ENCODE peak calls at places on chromosomes 1 and 21, in ten cellular contexts. One of them, this sample, is unnamed.

GRCh38 chr21:46180778-46181391 is 3.4 kb downstream of the SPATC1L start:
- DNase-seq in lower leg skin: no peak
- DNase-seq in adrenal gland: no peak
- DNase-seq in stomach: no peak
- DNase-seq in uterus: no peak
- DNase-seq in sigmoid colon: peak; percentile 60
- DNase-seq in K562: no peak
- DNase-seq in GM12878: no peak
- DNase-seq in heart left ventricle: no peak
- DNase-seq in ovary: peak; percentile 38
- DNase-seq in this sample: no peak

GRCh38 chr1:10903826-10904225 is 107.4 kb upstream of the CASZ1 start:
- DNase-seq in lower leg skin: no peak
- DNase-seq in adrenal gland: no peak
- DNase-seq in stomach: no peak
- DNase-seq in uterus: no peak
- DNase-seq in sigmoid colon: no peak
- DNase-seq in K562: no peak
- DNase-seq in GM12878: no peak
- DNase-seq in heart left ventricle: no peak
- DNase-seq in ovary: no peak
- DNase-seq in this sample: no peak

GRCh38 chr1:17089496-17089895 is 29.8 kb downstream of the PADI2 start:
- DNase-seq in lower leg skin: peak; percentile 15
- DNase-seq in adrenal gland: no peak
- DNase-seq in stomach: no peak
- DNase-seq in uterus: no peak
- DNase-seq in sigmoid colon: no peak
- DNase-seq in K562: no peak
- DNase-seq in GM12878: no peak
- DNase-seq in heart left ventricle: no peak
- DNase-seq in ovary: no peak
- DNase-seq in this sample: no peak

GRCh38 chr1:91036894-91037829 is 15.3 kb upstream of the ZNF644 start:
- DNase-seq in lower leg skin: no peak
- DNase-seq in adrenal gland: no peak
- DNase-seq in stomach: no peak
- DNase-seq in uterus: no peak
- DNase-seq in sigmoid colon: no peak
- DNase-seq in K562: no peak
- DNase-seq in GM12878: no peak
- DNase-seq in heart left ventricle: no peak
- DNase-seq in ovary: no peak
- DNase-seq in this sample: no peak

GRCh38 chr1:185996211-185996610 is 262.0 kb downstream of the HMCN1 start:
- DNase-seq in lower leg skin: peak; percentile 14
- DNase-seq in adrenal gland: peak; percentile 53
- DNase-seq in stomach: no peak
- DNase-seq in uterus: no peak
- DNase-seq in sigmoid colon: no peak
- DNase-seq in K562: no peak
- DNase-seq in GM12878: no peak
- DNase-seq in heart left ventricle: peak; percentile 65
- DNase-seq in ovary: no peak
- DNase-seq in this sample: no peak

GRCh38 chr1:219331424-219331823 is 157.7 kb downstream of the LYPLAL1 start:
- DNase-seq in lower leg skin: no peak
- DNase-seq in adrenal gland: no peak
- DNase-seq in stomach: no peak
- DNase-seq in uterus: no peak
- DNase-seq in sigmoid colon: no peak
- DNase-seq in K562: no peak
- DNase-seq in GM12878: no peak
- DNase-seq in heart left ventricle: no peak
- DNase-seq in ovary: no peak
- DNase-seq in this sample: no peak

GRCh38 chr1:173267453-173267945 is 60.4 kb upstream of the TNFSF4 start:
- DNase-seq in lower leg skin: no peak
- DNase-seq in adrenal gland: no peak
- DNase-seq in stomach: no peak
- DNase-seq in uterus: no peak
- DNase-seq in sigmoid colon: no peak
- DNase-seq in K562: no peak
- DNase-seq in GM12878: peak; percentile 16
- DNase-seq in heart left ventricle: no peak
- DNase-seq in ovary: no peak
- DNase-seq in this sample: no peak

GRCh38 chr1:75991497-75992114 is 59.4 kb upstream of the ASB17 start:
- DNase-seq in lower leg skin: peak; percentile 78
- DNase-seq in adrenal gland: peak; percentile 92
- DNase-seq in stomach: peak; percentile 95
- DNase-seq in uterus: peak; percentile 82
- DNase-seq in sigmoid colon: peak; percentile 94
- DNase-seq in K562: peak; percentile 79
- DNase-seq in GM12878: no peak
- DNase-seq in heart left ventricle: peak; percentile 86
- DNase-seq in ovary: peak; percentile 85
- DNase-seq in this sample: peak; percentile 42

DNA sequence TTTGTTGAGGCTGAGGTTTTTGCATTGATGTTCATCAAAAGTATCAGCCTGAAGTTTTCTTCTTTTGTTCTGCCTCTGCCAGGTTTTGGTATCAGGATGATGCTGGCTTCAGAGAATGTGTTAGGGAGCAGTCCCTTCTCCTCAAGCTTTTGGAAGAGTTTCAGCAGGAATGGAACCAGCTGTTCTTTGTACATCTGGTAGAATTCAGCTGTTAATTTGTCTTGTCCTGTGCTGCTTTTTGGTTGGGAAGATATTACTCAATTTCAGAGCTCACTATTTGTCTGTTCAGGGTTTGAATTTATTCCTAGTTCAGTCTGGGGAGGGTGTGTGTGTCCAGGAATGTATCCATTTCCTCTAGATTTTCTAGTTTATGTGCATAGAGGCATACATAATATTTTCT is 12.8 kb downstream of the ZNF678 start:
- DNase-seq in lower leg skin: no peak
- DNase-seq in adrenal gland: no peak
- DNase-seq in stomach: no peak
- DNase-seq in uterus: no peak
- DNase-seq in sigmoid colon: no peak
- DNase-seq in K562: no peak
- DNase-seq in GM12878: no peak
- DNase-seq in heart left ventricle: no peak
- DNase-seq in ovary: no peak
- DNase-seq in this sample: no peak
- TF ChIP-seq POLR2A in lower leg skin: no peak
- TF ChIP-seq POLR2A in adrenal gland: no peak
- TF ChIP-seq POLR2A in stomach: no peak
- TF ChIP-seq POLR2A in uterus: no peak
- TF ChIP-seq POLR2A in sigmoid colon: no peak
- TF ChIP-seq POLR2A in K562: no peak
- TF ChIP-seq POLR2A in GM12878: no peak
- TF ChIP-seq POLR2A in heart left ventricle: no peak
- TF ChIP-seq POLR2A in ovary: no peak
- TF ChIP-seq POLR2A in this sample: no peak

GRCh38 chr1:64471218-64471719 is 1.3 kb downstream of the CACHD1 start:
- DNase-seq in lower leg skin: peak; percentile 35
- DNase-seq in adrenal gland: peak; percentile 77
- DNase-seq in stomach: peak; percentile 43
- DNase-seq in uterus: peak; percentile 55
- DNase-seq in sigmoid colon: peak; percentile 66
- DNase-seq in K562: no peak
- DNase-seq in GM12878: no peak
- DNase-seq in heart left ventricle: peak; percentile 29
- DNase-seq in ovary: peak; percentile 64
- DNase-seq in this sample: no peak

GRCh38 chr1:64469121-64469520 is 808 bp upstream of the CACHD1 start:
- DNase-seq in lower leg skin: no peak
- DNase-seq in adrenal gland: no peak
- DNase-seq in stomach: peak; percentile 63
- DNase-seq in uterus: no peak
- DNase-seq in sigmoid colon: no peak
- DNase-seq in K562: no peak
- DNase-seq in GM12878: no peak
- DNase-seq in heart left ventricle: no peak
- DNase-seq in ovary: no peak
- DNase-seq in this sample: no peak

GRCh38 chr1:64469614-64469976 is 334 bp upstream of the CACHD1 start:
- DNase-seq in lower leg skin: no peak
- DNase-seq in adrenal gland: no peak
- DNase-seq in stomach: peak; percentile 28
- DNase-seq in uterus: no peak
- DNase-seq in sigmoid colon: peak; percentile 71
- DNase-seq in K562: no peak
- DNase-seq in GM12878: no peak
- DNase-seq in heart left ventricle: no peak
- DNase-seq in ovary: no peak
- DNase-seq in this sample: peak; percentile 32

GRCh38 chr1:64470670-64471217 is 815 bp downstream of the CACHD1 start:
- DNase-seq in lower leg skin: no peak
- DNase-seq in adrenal gland: peak; percentile 45
- DNase-seq in stomach: peak; percentile 32
- DNase-seq in uterus: peak; percentile 46
- DNase-seq in sigmoid colon: peak; percentile 71
- DNase-seq in K562: no peak
- DNase-seq in GM12878: no peak
- DNase-seq in heart left ventricle: peak; percentile 33
- DNase-seq in ovary: peak; percentile 61
- DNase-seq in this sample: peak; percentile 39

GRCh38 chr1:64469977-64470669 is at the start of gene CACHD1:
- DNase-seq in lower leg skin: peak; percentile 79
- DNase-seq in adrenal gland: peak; percentile 88
- DNase-seq in stomach: peak; percentile 83
- DNase-seq in uterus: peak; percentile 84
- DNase-seq in sigmoid colon: peak; percentile 88
- DNase-seq in K562: no peak
- DNase-seq in GM12878: no peak
- DNase-seq in heart left ventricle: peak; percentile 80
- DNase-seq in ovary: peak; percentile 87
- DNase-seq in this sample: peak; percentile 79
- TF ChIP-seq POLR2A in lower leg skin: no peak
- TF ChIP-seq POLR2A in adrenal gland: no peak
- TF ChIP-seq POLR2A in stomach: no peak
- TF ChIP-seq POLR2A in uterus: peak; percentile 50
- TF ChIP-seq POLR2A in sigmoid colon: no peak
- TF ChIP-seq POLR2A in K562: no peak
- TF ChIP-seq POLR2A in GM12878: no peak
- TF ChIP-seq POLR2A in heart left ventricle: peak; percentile 62
- TF ChIP-seq POLR2A in ovary: no peak
- TF ChIP-seq POLR2A in this sample: peak; percentile 80

DNA sequence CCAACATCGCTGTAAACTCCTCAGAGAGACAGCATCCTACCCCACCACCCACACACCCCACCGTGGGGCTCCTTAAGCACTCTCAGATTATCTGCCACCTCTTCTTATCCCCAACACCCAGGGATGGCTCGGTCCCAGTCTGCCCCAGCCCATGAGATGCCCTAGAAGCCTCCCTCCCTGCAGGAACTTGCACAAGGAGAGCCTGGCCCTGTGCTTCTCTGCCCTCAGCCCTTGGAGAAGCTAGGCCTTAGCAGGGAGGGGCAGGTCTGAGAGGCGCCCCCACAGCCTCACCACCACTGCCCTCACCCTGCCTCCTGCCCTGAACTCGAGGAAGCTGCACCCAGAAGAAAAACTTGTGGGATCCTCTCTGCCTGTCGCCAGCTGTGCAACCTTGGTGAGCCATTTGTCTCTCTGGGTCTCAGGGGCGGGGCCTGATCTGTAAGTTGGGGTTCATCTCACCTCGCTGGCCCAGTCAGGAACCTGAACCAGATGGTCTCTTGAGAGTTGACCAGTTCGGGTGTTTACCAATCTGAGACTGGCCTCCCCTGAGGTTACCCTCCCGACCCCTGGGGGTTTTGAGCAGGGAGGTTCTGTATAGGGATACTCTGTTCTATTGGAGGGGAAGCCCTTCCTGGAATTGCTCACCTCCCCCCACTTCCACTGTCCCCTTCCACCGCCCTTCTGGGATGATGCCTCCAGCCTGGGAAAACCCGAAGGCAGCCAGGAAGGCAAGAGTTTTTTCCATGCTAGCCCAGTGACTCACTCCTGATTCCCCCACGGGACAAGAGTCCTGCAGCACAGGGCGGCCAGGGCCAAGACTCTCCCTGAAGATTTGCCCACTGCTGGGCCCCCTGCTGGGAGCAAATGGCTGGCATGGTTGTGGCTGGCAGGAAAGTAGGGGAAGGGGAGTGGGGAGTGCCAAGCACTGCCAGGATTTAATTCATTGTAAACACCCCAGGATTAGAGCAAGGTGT is at the start of gene S100A3:
- DNase-seq in lower leg skin: peak; percentile 78
- DNase-seq in adrenal gland: peak; percentile 92
- DNase-seq in stomach: peak; percentile 35
- DNase-seq in uterus: peak; percentile 82
- DNase-seq in sigmoid colon: peak; percentile 92
- DNase-seq in K562: no peak
- DNase-seq in GM12878: no peak
- DNase-seq in heart left ventricle: peak; percentile 88
- DNase-seq in ovary: no peak
- DNase-seq in this sample: no peak
- TF ChIP-seq POLR2A in lower leg skin: no peak
- TF ChIP-seq POLR2A in adrenal gland: no peak
- TF ChIP-seq POLR2A in stomach: no peak
- TF ChIP-seq POLR2A in uterus: no peak
- TF ChIP-seq POLR2A in sigmoid colon: no peak
- TF ChIP-seq POLR2A in K562: no peak
- TF ChIP-seq POLR2A in GM12878: no peak
- TF ChIP-seq POLR2A in heart left ventricle: no peak
- TF ChIP-seq POLR2A in ovary: no peak
- TF ChIP-seq POLR2A in this sample: peak; percentile 2

GRCh38 chr1:53891021-53891420 is 1.4 kb upstream of the YIPF1 start:
- DNase-seq in lower leg skin: no peak
- DNase-seq in adrenal gland: no peak
- DNase-seq in stomach: no peak
- DNase-seq in uterus: no peak
- DNase-seq in sigmoid colon: no peak
- DNase-seq in K562: peak; percentile 33
- DNase-seq in GM12878: no peak
- DNase-seq in heart left ventricle: no peak
- DNase-seq in ovary: no peak
- DNase-seq in this sample: no peak

GRCh38 chr1:53888716-53889115 is 881 bp downstream of the YIPF1 start:
- DNase-seq in lower leg skin: no peak
- DNase-seq in adrenal gland: no peak
- DNase-seq in stomach: no peak
- DNase-seq in uterus: no peak
- DNase-seq in sigmoid colon: no peak
- DNase-seq in K562: no peak
- DNase-seq in GM12878: no peak
- DNase-seq in heart left ventricle: no peak
- DNase-seq in ovary: no peak
- DNase-seq in this sample: no peak

GRCh38 chr1:53890522-53890941 is 935 bp upstream of the YIPF1 start:
- DNase-seq in lower leg skin: no peak
- DNase-seq in adrenal gland: no peak
- DNase-seq in stomach: no peak
- DNase-seq in uterus: no peak
- DNase-seq in sigmoid colon: no peak
- DNase-seq in K562: no peak
- DNase-seq in GM12878: no peak
- DNase-seq in heart left ventricle: no peak
- DNase-seq in ovary: no peak
- DNase-seq in this sample: no peak

GRCh38 chr1:53891678-53892077 is 2.1 kb upstream of the YIPF1 start:
- DNase-seq in lower leg skin: no peak
- DNase-seq in adrenal gland: no peak
- DNase-seq in stomach: no peak
- DNase-seq in uterus: no peak
- DNase-seq in sigmoid colon: no peak
- DNase-seq in K562: no peak
- DNase-seq in GM12878: no peak
- DNase-seq in heart left ventricle: no peak
- DNase-seq in ovary: no peak
- DNase-seq in this sample: no peak

DNA sequence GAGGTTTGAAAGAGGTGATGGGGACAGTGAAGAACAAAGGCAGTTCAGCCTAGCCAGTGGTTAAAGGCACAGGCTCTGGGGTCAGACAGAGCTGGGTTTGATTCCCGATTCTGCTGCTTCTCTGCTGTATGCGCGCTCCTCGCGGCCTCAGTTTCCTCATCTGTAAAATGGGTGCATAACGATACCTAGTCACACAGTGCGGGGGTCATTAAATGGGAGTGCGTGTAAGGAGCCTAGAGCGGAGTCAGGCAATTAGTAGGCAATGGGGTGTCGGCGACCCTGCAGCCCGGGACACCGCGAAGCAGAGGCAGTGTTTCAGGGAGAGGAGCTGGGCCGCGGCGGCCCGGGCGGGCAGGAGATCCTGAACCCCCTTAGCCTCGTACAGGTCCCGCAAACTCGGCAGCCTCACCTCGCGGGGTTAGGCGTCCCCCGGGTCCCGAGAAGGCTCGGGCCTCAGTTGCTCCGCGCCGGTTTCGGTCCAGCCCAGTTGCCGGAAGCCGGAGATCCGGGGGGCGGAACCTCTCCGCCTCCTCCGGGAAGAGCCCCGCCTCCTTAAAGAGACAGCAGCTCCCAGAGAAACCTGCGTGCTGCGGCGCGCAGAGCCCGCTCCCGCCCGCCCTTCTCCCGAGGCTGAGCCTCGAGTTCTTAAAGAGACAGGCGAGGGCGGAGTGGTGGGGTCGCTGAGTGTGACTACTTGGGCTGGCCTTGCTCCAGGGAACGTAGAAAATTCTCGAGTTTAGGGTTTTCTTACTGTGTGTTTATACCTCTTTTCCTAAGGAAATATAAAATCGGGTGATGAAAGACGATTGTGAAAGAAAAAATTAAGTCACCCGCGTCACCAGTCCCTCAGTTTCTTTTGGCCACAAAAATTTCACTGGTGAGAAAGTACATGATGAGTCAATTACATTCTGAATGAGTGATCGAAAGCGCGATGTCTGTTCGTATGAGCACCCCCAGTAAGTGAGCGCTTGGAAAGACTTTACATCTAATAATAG is at the start of gene YIPF1:
- DNase-seq in lower leg skin: peak; percentile 88
- DNase-seq in adrenal gland: peak; percentile 93
- DNase-seq in stomach: peak; percentile 92
- DNase-seq in uterus: peak; percentile 90
- DNase-seq in sigmoid colon: peak; percentile 95
- DNase-seq in K562: peak; percentile 97
- DNase-seq in GM12878: peak; percentile 48
- DNase-seq in heart left ventricle: peak; percentile 93
- DNase-seq in ovary: peak; percentile 89
- DNase-seq in this sample: peak; percentile 89
- TF ChIP-seq POLR2A in lower leg skin: no peak
- TF ChIP-seq POLR2A in adrenal gland: peak; percentile 5
- TF ChIP-seq POLR2A in stomach: no peak
- TF ChIP-seq POLR2A in uterus: no peak
- TF ChIP-seq POLR2A in sigmoid colon: no peak
- TF ChIP-seq POLR2A in K562: peak; percentile 78
- TF ChIP-seq POLR2A in GM12878: peak; percentile 87
- TF ChIP-seq POLR2A in heart left ventricle: peak; percentile 67
- TF ChIP-seq POLR2A in ovary: peak; percentile 71
- TF ChIP-seq POLR2A in this sample: peak; percentile 64

This sample was measured in H54.